ENCODE peak calls at places on chromosomes 13 and 19, in four cellular contexts. D, E, V and Q are unnamed samples.

GRCh38 chr13:64339373-64340063 is 2890.6 kb downstream of the PCDH9 start:
- DNase-seq in D (no peak), V (no peak), E (no peak), Q (no peak)

GRCh38 chr13:112346899-112347229 is 29.3 kb upstream of the SPACA7 start:
- DNase-seq in D (no peak), E (no peak), V (no peak), Q (peak)

GRCh38 chr13:74556002-74556551 is 421.9 kb upstream of the KLF12 start:
- DNase-seq in E (no peak), D (no peak), V (no peak), Q (no peak)

GRCh38 chr13:73849292-73849691 is 284.9 kb downstream of the KLF12 start:
- DNase-seq in V (peak), D (no peak), E (no peak), Q (peak)

GRCh38 chr19:58553799-58554493 is 959 bp downstream of the CHMP2A start:
- DNase-seq in D (no peak), V (no peak), E (no peak), Q (no peak)

GRCh38 chr19:46896076-46896794 is 35.4 kb downstream of the ARHGAP35 start:
- DNase-seq in E (no peak), D (no peak), V (no peak), Q (no peak)

GRCh38 chr19:44571830-44572661 is 41.3 kb upstream of the IGSF23 start:
- DNase-seq in D (no peak), V (no peak), E (no peak), Q (no peak)

GRCh38 chr13:67197704-67198103 is 32.4 kb downstream of the PCDH9 start:
- DNase-seq in D (no peak), E (no peak), V (no peak), Q (no peak)

GRCh38 chr19:48568345-48568886 is 16.4 kb downstream of the SULT2B1 start:
- DNase-seq in E (peak), V (peak), D (no peak), Q (no peak)

DNA sequence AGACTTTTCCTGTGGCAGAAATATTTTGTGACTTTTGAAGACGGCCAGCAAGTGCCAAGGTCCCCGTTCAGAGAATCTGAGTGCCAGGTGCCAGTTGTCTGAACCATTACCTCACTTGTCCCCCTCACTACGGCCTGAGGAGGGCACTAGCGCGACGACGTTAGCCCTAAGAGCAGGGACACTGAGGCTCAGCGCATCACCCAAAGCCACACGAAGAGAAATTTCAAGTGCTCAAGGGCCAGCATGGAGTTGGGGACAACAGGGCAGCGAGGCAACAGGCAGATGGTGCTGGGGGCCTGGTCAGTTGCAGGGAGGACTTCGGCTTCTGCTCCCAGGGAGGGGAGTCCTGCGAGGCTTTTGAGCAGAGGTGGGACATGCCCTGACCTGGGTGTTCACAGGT is 9.5 kb upstream of the TYK2 start:
- DNase-seq in V (no peak), D (no peak), E (no peak), Q (no peak)
- TF ChIP-seq NR2C2 in V (no peak), D (no peak), E (no peak), Q (no peak)

DNA sequence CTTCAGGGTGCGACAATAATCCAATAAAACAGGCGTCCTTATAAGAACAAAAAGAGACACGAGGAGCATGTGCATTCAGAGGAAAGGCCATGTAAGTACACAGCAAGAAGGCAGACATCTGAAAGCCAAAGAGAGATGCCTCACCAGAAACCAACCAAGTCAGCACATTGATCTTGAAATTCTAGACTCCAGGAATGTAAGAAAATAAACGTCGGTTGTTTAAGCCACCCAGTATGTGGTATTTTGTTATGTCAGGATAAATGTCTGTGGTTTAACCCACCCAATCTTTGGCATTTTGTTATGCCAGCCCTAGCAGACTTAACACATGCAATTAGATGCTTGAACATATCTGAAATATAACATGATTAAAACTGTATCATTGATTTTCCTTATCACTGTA is 452.0 kb downstream of the SLITRK6 start:
- DNase-seq in V (no peak), D (no peak), E (no peak), Q (no peak)
- TF ChIP-seq NR2C2 in V (no peak), D (no peak), E (no peak), Q (no peak)

DNA sequence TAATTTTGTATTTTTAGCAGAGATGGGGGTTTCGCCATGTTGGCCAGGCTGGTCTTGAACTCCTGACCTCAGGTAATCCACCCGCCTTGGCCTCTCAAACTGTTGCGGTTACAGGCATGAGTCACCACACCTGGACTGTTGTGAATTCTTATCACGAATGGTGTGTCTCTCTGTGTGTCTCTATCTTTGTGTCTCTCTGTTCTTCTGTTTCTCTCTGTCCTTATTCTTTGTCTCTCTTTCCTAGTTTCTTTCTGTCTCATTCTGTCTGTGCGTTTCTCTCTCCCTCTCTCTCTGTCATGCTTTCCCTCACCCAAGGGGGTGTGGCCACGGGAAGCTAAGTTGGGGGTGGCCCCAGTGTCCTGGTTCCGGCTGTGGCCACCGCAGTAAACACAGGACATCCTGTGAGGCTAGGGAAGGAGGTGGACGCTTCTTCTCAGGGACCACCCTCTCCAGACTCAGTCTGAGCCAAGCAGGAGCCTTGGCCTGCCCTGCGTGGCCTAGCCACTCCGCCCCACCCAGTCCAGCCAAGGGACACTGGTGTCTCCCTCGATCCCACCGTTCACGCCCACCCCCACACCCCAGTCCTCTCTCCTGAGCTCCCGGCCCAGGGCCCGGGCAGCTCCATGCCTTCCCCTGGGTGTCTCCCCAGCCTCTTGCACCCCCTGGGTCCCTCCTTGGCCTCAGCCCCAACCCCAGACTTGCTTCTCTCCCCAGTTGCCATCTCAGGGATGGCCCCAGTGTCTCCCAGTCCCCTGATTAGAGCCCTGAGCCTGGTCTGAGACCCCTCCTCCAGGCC is 3.9 kb upstream of the PRX start:
- DNase-seq in V (peak), E (peak), D (no peak), Q (no peak)
- TF ChIP-seq NR2C2 in V (no peak), E (no peak), D (no peak), Q (no peak)

DNA sequence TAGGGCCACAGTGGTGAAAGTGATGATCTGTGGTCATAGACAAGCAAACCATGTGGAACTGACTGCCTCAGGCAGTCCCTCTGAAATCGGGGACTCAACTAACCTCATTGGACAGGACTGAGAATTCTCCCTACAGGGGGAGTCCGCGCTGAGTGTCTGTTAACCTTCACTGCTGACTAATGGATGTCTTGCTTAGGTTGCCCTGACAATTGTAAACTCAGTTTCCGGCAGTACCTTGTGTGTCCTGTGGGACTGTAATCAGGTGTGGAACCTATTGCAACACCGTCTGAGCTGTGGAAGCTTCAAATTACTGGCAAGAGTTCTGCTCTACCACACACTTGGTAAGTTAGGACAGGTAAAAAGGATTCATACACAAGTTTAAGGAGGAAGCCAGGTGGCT is 21.8 kb downstream of the ZNF77 start:
- DNase-seq in E (no peak), D (no peak), V (peak), Q (no peak)
- TF ChIP-seq NR2C2 in E (no peak), D (no peak), V (no peak), Q (no peak)

DNA sequence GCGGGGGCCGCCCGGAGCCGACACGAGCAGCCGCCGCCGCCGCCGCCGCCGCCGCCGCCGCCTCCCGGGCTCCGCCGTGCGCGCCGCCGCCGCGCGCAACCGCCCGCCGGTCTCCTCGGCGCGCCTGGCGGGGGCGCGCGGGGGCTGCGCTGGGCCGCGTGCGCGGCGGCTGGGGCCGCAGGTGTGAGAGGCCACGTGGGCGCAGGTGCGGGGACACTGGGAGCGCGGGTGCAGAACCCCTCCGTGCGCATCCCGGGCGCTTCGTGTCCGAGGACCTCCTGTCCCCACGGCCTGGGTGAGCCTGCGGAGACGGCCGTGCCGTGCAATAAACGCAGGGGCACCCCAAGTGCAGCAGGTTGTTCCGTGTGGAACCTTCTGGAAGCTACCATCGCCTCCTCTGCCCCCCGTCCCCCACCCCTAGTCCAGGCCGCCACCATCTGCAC is at the start of gene LINGO3:
- DNase-seq in V (no peak), D (no peak), E (peak), Q (no peak)
- TF ChIP-seq NR2C2 in V (no peak), D (no peak), E (peak), Q (no peak)

DNA sequence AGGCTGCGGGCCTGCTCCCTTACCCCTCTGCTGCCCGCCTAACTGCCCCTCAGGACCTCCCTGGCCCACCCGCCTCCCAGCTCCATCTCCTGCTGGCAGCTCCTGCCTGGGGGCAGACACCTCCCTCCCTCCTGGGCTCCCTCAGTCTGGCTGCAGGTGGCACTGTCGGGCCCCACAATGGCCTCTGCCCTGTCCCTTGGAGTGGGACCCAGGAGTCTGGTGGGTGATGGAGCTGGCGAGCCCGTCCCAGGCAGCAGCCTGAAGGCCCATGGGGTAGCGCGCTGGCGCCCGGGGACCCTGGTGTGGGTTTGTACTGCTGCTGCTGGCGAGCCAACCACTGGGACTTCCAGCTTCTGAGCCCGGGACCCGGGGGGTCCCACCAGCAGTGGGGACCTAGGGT is 83.6 kb downstream of the KDM4B start:
- DNase-seq in V (no peak), D (no peak), E (no peak), Q (peak)
- TF ChIP-seq NR2C2 in V (no peak), D (no peak), E (no peak), Q (no peak)

GRCh38 chr19:13764101-13764807 is at the start of gene MRI1:
- DNase-seq in E (peak), V (peak), D (no peak), Q (peak)
- TF ChIP-seq NR2C2 in E (no peak), V (no peak), D (no peak), Q (no peak)

GRCh38 chr13:40192516-40193257 is 473.8 kb downstream of the FOXO1 start:
- DNase-seq in E (no peak), V (no peak), D (no peak), Q (no peak)

GRCh38 chr13:40189885-40190655 is 476.4 kb downstream of the FOXO1 start:
- DNase-seq in E (no peak), D (no peak), V (no peak), Q (no peak)

GRCh38 chr13:40191186-40191980 is 475.1 kb downstream of the FOXO1 start:
- DNase-seq in E (no peak), V (no peak), D (no peak), Q (no peak)

GRCh38 chr13:40189426-40189825 is 477.0 kb downstream of the FOXO1 start:
- DNase-seq in E (no peak), V (no peak), D (no peak), Q (no peak)

GRCh38 chr13:40190656-40191100 is 475.8 kb downstream of the FOXO1 start:
- DNase-seq in D (no peak), E (no peak), V (peak), Q (no peak)
- TF ChIP-seq NR2C2 in D (no peak), E (no peak), V (no peak), Q (no peak)

DNA sequence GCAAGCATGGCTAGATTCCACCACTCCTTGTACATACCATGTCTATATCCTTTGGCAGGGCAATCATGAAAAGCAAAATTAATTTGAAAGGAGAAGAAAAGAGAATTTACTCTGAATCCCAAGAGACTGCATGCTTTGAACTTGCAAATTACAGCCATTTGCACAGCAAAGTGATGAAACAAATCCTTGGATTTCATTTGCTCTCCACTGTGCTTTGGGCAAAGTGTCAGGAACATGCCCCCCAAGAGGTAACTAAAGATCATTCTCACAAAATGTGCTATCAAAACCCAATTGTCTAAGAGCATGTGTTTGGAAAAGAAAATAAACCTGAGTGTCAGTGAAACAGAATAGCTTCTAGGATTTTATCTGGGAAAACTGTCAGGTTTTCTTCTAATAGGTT is 298.5 kb downstream of the GPC6 start:
- DNase-seq in D (no peak), E (no peak), V (no peak), Q (no peak)
- TF ChIP-seq NR2C2 in D (no peak), E (no peak), V (no peak), Q (no peak)

GRCh38 chr19:55353803-55354697 is 469 bp downstream of the COX6B2 start:
- DNase-seq in D (no peak), E (peak), V (no peak), Q (peak)
- TF ChIP-seq NR2C2 in D (no peak), E (no peak), V (no peak), Q (no peak)